ENCODE peak calls at places on chromosomes 6 and 20, in nine cellular contexts. One of them, this sample, is unnamed.

GRCh38 chr6:37056112-37056403 is 50.6 kb downstream of the FGD2 start:
- DNase-seq in nucleus accumbens: no peak
- DNase-seq in right atrium auricular region: no peak
- DNase-seq in LHCN-M2: no peak
- DNase-seq in PC-3: peak
- DNase-seq in omental fat pad: no peak
- DNase-seq in heart left ventricle: no peak
- DNase-seq in CD8-positive, alpha-beta T cell: no peak
- DNase-seq in left colon: no peak
- DNase-seq in this sample: no peak

GRCh38 chr20:52490715-52491430 is 299.3 kb upstream of the ZFP64 start:
- DNase-seq in nucleus accumbens: no peak
- DNase-seq in right atrium auricular region: no peak
- DNase-seq in LHCN-M2: peak
- DNase-seq in PC-3: peak
- DNase-seq in omental fat pad: no peak
- DNase-seq in heart left ventricle: no peak
- DNase-seq in CD8-positive, alpha-beta T cell: no peak
- DNase-seq in left colon: no peak
- DNase-seq in this sample: no peak

GRCh38 chr20:24411003-24411402 is 58.4 kb upstream of the SYNDIG1 start:
- DNase-seq in nucleus accumbens: no peak
- DNase-seq in right atrium auricular region: no peak
- DNase-seq in LHCN-M2: no peak
- DNase-seq in PC-3: no peak
- DNase-seq in omental fat pad: no peak
- DNase-seq in heart left ventricle: no peak
- DNase-seq in CD8-positive, alpha-beta T cell: no peak
- DNase-seq in left colon: no peak
- DNase-seq in this sample: no peak

GRCh38 chr6:112770341-112770740 is 423.2 kb downstream of the RFPL4B start:
- DNase-seq in nucleus accumbens: no peak
- DNase-seq in right atrium auricular region: no peak
- DNase-seq in LHCN-M2: no peak
- DNase-seq in PC-3: no peak
- DNase-seq in omental fat pad: no peak
- DNase-seq in heart left ventricle: no peak
- DNase-seq in CD8-positive, alpha-beta T cell: no peak
- DNase-seq in left colon: no peak
- DNase-seq in this sample: no peak

GRCh38 chr6:88982720-88983119 is 19.3 kb upstream of the RNGTT start:
- DNase-seq in nucleus accumbens: peak
- DNase-seq in right atrium auricular region: peak
- DNase-seq in LHCN-M2: peak
- DNase-seq in PC-3: peak
- DNase-seq in omental fat pad: no peak
- DNase-seq in heart left ventricle: peak
- DNase-seq in CD8-positive, alpha-beta T cell: no peak
- DNase-seq in left colon: no peak
- DNase-seq in this sample: no peak

GRCh38 chr20:4507288-4507719 is 214.4 kb upstream of the PRND start:
- DNase-seq in nucleus accumbens: no peak
- DNase-seq in right atrium auricular region: no peak
- DNase-seq in LHCN-M2: peak
- DNase-seq in PC-3: peak
- DNase-seq in omental fat pad: no peak
- DNase-seq in heart left ventricle: no peak
- DNase-seq in CD8-positive, alpha-beta T cell: no peak
- DNase-seq in left colon: no peak
- DNase-seq in this sample: no peak

GRCh38 chr6:54525731-54526130 is 217.5 kb downstream of the TINAG start:
- DNase-seq in nucleus accumbens: no peak
- DNase-seq in right atrium auricular region: no peak
- DNase-seq in LHCN-M2: peak
- DNase-seq in PC-3: peak
- DNase-seq in omental fat pad: no peak
- DNase-seq in heart left ventricle: no peak
- DNase-seq in CD8-positive, alpha-beta T cell: no peak
- DNase-seq in left colon: no peak
- DNase-seq in this sample: no peak

GRCh38 chr6:157714153-157714490 is 108.9 kb upstream of the SNX9 start:
- DNase-seq in nucleus accumbens: no peak
- DNase-seq in right atrium auricular region: no peak
- DNase-seq in LHCN-M2: peak
- DNase-seq in PC-3: no peak
- DNase-seq in omental fat pad: no peak
- DNase-seq in heart left ventricle: no peak
- DNase-seq in CD8-positive, alpha-beta T cell: no peak
- DNase-seq in left colon: no peak
- DNase-seq in this sample: no peak

GRCh38 chr20:44990425-44990824 is 24.1 kb downstream of the STK4 start:
- DNase-seq in nucleus accumbens: no peak
- DNase-seq in right atrium auricular region: no peak
- DNase-seq in LHCN-M2: no peak
- DNase-seq in PC-3: no peak
- DNase-seq in omental fat pad: no peak
- DNase-seq in heart left ventricle: no peak
- DNase-seq in CD8-positive, alpha-beta T cell: no peak
- DNase-seq in left colon: no peak
- DNase-seq in this sample: no peak

GRCh38 chr6:8234316-8234715 is 132.0 kb upstream of the EEF1E1 start:
- DNase-seq in nucleus accumbens: no peak
- DNase-seq in right atrium auricular region: no peak
- DNase-seq in LHCN-M2: no peak
- DNase-seq in PC-3: no peak
- DNase-seq in omental fat pad: no peak
- DNase-seq in heart left ventricle: no peak
- DNase-seq in CD8-positive, alpha-beta T cell: no peak
- DNase-seq in left colon: no peak
- DNase-seq in this sample: no peak

GRCh38 chr6:166465671-166466087 is 82.9 kb upstream of the MPC1 start:
- DNase-seq in nucleus accumbens: peak
- DNase-seq in right atrium auricular region: no peak
- DNase-seq in LHCN-M2: peak
- DNase-seq in PC-3: no peak
- DNase-seq in omental fat pad: no peak
- DNase-seq in heart left ventricle: peak
- DNase-seq in CD8-positive, alpha-beta T cell: no peak
- DNase-seq in left colon: peak
- DNase-seq in this sample: no peak

GRCh38 chr6:38370653-38371311 is 268.9 kb downstream of the BTBD9 start:
- DNase-seq in nucleus accumbens: no peak
- DNase-seq in right atrium auricular region: no peak
- DNase-seq in LHCN-M2: no peak
- DNase-seq in PC-3: no peak
- DNase-seq in omental fat pad: no peak
- DNase-seq in heart left ventricle: no peak
- DNase-seq in CD8-positive, alpha-beta T cell: no peak
- DNase-seq in left colon: no peak
- DNase-seq in this sample: no peak

GRCh38 chr6:36968266-36968977 is 13.9 kb downstream of the PI16 start:
- DNase-seq in nucleus accumbens: no peak
- DNase-seq in right atrium auricular region: peak
- DNase-seq in LHCN-M2: no peak
- DNase-seq in PC-3: no peak
- DNase-seq in omental fat pad: no peak
- DNase-seq in heart left ventricle: no peak
- DNase-seq in CD8-positive, alpha-beta T cell: no peak
- DNase-seq in left colon: peak
- DNase-seq in this sample: no peak

GRCh38 chr6:30685977-30686907 is at the start of gene PPP1R18:
- DNase-seq in nucleus accumbens: no peak
- DNase-seq in right atrium auricular region: peak
- DNase-seq in LHCN-M2: peak
- DNase-seq in PC-3: peak
- DNase-seq in omental fat pad: no peak
- DNase-seq in heart left ventricle: peak
- DNase-seq in CD8-positive, alpha-beta T cell: peak
- DNase-seq in left colon: peak
- DNase-seq in this sample: no peak

GRCh38 chr6:42338573-42339218 is 113.0 kb downstream of the TRERF1 start:
- DNase-seq in nucleus accumbens: no peak
- DNase-seq in right atrium auricular region: no peak
- DNase-seq in LHCN-M2: peak
- DNase-seq in PC-3: peak
- DNase-seq in omental fat pad: no peak
- DNase-seq in heart left ventricle: no peak
- DNase-seq in CD8-positive, alpha-beta T cell: no peak
- DNase-seq in left colon: no peak
- DNase-seq in this sample: no peak

GRCh38 chr6:168247456-168248147 is 72.0 kb downstream of the DACT2 start:
- DNase-seq in nucleus accumbens: no peak
- DNase-seq in right atrium auricular region: no peak
- DNase-seq in LHCN-M2: no peak
- DNase-seq in PC-3: no peak
- DNase-seq in omental fat pad: no peak
- DNase-seq in heart left ventricle: no peak
- DNase-seq in CD8-positive, alpha-beta T cell: no peak
- DNase-seq in left colon: peak
- DNase-seq in this sample: no peak

GRCh38 chr20:51886891-51887608 is 84.7 kb upstream of the SALL4 start:
- DNase-seq in nucleus accumbens: no peak
- DNase-seq in right atrium auricular region: no peak
- DNase-seq in LHCN-M2: no peak
- DNase-seq in PC-3: no peak
- DNase-seq in omental fat pad: no peak
- DNase-seq in heart left ventricle: no peak
- DNase-seq in CD8-positive, alpha-beta T cell: no peak
- DNase-seq in left colon: no peak
- DNase-seq in this sample: no peak

GRCh38 chr6:155187096-155187495 is 76.7 kb upstream of the CLDN20 start:
- DNase-seq in nucleus accumbens: no peak
- DNase-seq in right atrium auricular region: no peak
- DNase-seq in LHCN-M2: no peak
- DNase-seq in PC-3: no peak
- DNase-seq in omental fat pad: no peak
- DNase-seq in heart left ventricle: no peak
- DNase-seq in CD8-positive, alpha-beta T cell: no peak
- DNase-seq in left colon: no peak
- DNase-seq in this sample: no peak

GRCh38 chr20:10487354-10488115 is 52.4 kb downstream of the SLX4IP start:
- DNase-seq in nucleus accumbens: no peak
- DNase-seq in right atrium auricular region: no peak
- DNase-seq in LHCN-M2: no peak
- DNase-seq in PC-3: no peak
- DNase-seq in omental fat pad: no peak
- DNase-seq in heart left ventricle: peak
- DNase-seq in CD8-positive, alpha-beta T cell: no peak
- DNase-seq in left colon: no peak
- DNase-seq in this sample: no peak

GRCh38 chr6:40583694-40584093 is 3.5 kb downstream of the LRFN2 start:
- DNase-seq in nucleus accumbens: no peak
- DNase-seq in right atrium auricular region: no peak
- DNase-seq in LHCN-M2: no peak
- DNase-seq in PC-3: no peak
- DNase-seq in omental fat pad: no peak
- DNase-seq in heart left ventricle: no peak
- DNase-seq in CD8-positive, alpha-beta T cell: no peak
- DNase-seq in left colon: peak
- DNase-seq in this sample: no peak

GRCh38 chr6:113697642-113698410 is 159.3 kb upstream of the MARCKS start:
- DNase-seq in nucleus accumbens: no peak
- DNase-seq in right atrium auricular region: no peak
- DNase-seq in LHCN-M2: peak
- DNase-seq in PC-3: peak
- DNase-seq in omental fat pad: no peak
- DNase-seq in heart left ventricle: no peak
- DNase-seq in CD8-positive, alpha-beta T cell: no peak
- DNase-seq in left colon: no peak
- DNase-seq in this sample: no peak

GRCh38 chr6:120407696-120408095 is 926.6 kb downstream of the TBC1D32 start:
- DNase-seq in nucleus accumbens: no peak
- DNase-seq in right atrium auricular region: no peak
- DNase-seq in LHCN-M2: no peak
- DNase-seq in PC-3: no peak
- DNase-seq in omental fat pad: no peak
- DNase-seq in heart left ventricle: no peak
- DNase-seq in CD8-positive, alpha-beta T cell: no peak
- DNase-seq in left colon: no peak
- DNase-seq in this sample: no peak

GRCh38 chr6:144144996-144145395 is 5.3 kb upstream of the STX11 start:
- DNase-seq in nucleus accumbens: no peak
- DNase-seq in right atrium auricular region: no peak
- DNase-seq in LHCN-M2: no peak
- DNase-seq in PC-3: peak
- DNase-seq in omental fat pad: no peak
- DNase-seq in heart left ventricle: no peak
- DNase-seq in CD8-positive, alpha-beta T cell: no peak
- DNase-seq in left colon: no peak
- DNase-seq in this sample: no peak

GRCh38 chr6:23446394-23447001 is 679.5 kb upstream of the NRSN1 start:
- DNase-seq in nucleus accumbens: no peak
- DNase-seq in right atrium auricular region: no peak
- DNase-seq in LHCN-M2: peak
- DNase-seq in PC-3: peak
- DNase-seq in omental fat pad: no peak
- DNase-seq in heart left ventricle: no peak
- DNase-seq in CD8-positive, alpha-beta T cell: no peak
- DNase-seq in left colon: no peak
- DNase-seq in this sample: peak

GRCh38 chr6:76684881-76685280 is 612.4 kb upstream of the IMPG1 start:
- DNase-seq in nucleus accumbens: no peak
- DNase-seq in right atrium auricular region: no peak
- DNase-seq in LHCN-M2: no peak
- DNase-seq in PC-3: no peak
- DNase-seq in omental fat pad: no peak
- DNase-seq in heart left ventricle: no peak
- DNase-seq in CD8-positive, alpha-beta T cell: no peak
- DNase-seq in left colon: no peak
- DNase-seq in this sample: no peak

GRCh38 chr6:31401403-31401802 is 2.0 kb upstream of the MICA start:
- DNase-seq in nucleus accumbens: no peak
- DNase-seq in right atrium auricular region: peak
- DNase-seq in LHCN-M2: peak
- DNase-seq in PC-3: peak
- DNase-seq in omental fat pad: no peak
- DNase-seq in heart left ventricle: peak
- DNase-seq in CD8-positive, alpha-beta T cell: no peak
- DNase-seq in left colon: no peak
- DNase-seq in this sample: no peak

GRCh38 chr6:41694815-41695536 is 40.4 kb downstream of the TFEB start:
- DNase-seq in nucleus accumbens: no peak
- DNase-seq in right atrium auricular region: no peak
- DNase-seq in LHCN-M2: peak
- DNase-seq in PC-3: peak
- DNase-seq in omental fat pad: no peak
- DNase-seq in heart left ventricle: no peak
- DNase-seq in CD8-positive, alpha-beta T cell: no peak
- DNase-seq in left colon: no peak
- DNase-seq in this sample: no peak

GRCh38 chr6:16665992-16666391 is 95.3 kb downstream of the ATXN1 start:
- DNase-seq in nucleus accumbens: no peak
- DNase-seq in right atrium auricular region: no peak
- DNase-seq in LHCN-M2: no peak
- DNase-seq in PC-3: no peak
- DNase-seq in omental fat pad: no peak
- DNase-seq in heart left ventricle: no peak
- DNase-seq in CD8-positive, alpha-beta T cell: no peak
- DNase-seq in left colon: no peak
- DNase-seq in this sample: no peak

GRCh38 chr6:81751388-81752083 is 945 bp downstream of the TENT5A start:
- DNase-seq in nucleus accumbens: no peak
- DNase-seq in right atrium auricular region: peak
- DNase-seq in LHCN-M2: peak
- DNase-seq in PC-3: peak
- DNase-seq in omental fat pad: no peak
- DNase-seq in heart left ventricle: peak
- DNase-seq in CD8-positive, alpha-beta T cell: peak
- DNase-seq in left colon: peak
- DNase-seq in this sample: no peak

GRCh38 chr6:132072831-132073230 is 121.7 kb upstream of the CCN2 start:
- DNase-seq in nucleus accumbens: no peak
- DNase-seq in right atrium auricular region: no peak
- DNase-seq in LHCN-M2: no peak
- DNase-seq in PC-3: no peak
- DNase-seq in omental fat pad: no peak
- DNase-seq in heart left ventricle: no peak
- DNase-seq in CD8-positive, alpha-beta T cell: no peak
- DNase-seq in left colon: no peak
- DNase-seq in this sample: no peak

This sample was measured in NCI-H2107.